ENCODE peak calls at places on chromosomes 4 and X, in four cellular contexts. One of them, this sample, is unnamed.
A peak's percentile ranks its signal among the peaks of the same experiment; 100 is the strongest.

GRCh38 chrX:3712870-3713224 is 602 bp downstream of the PRKX start:
- DNase-seq in mammary epithelial cell: no peak
- DNase-seq in effector memory CD4-positive, alpha-beta T cell: no peak
- DNase-seq in colonic mucosa: peak; percentile 38
- DNase-seq in this sample: no peak

GRCh38 chrX:154125356-154126040 is 18.5 kb upstream of the OPN1LW start:
- DNase-seq in colonic mucosa: no peak
- DNase-seq in effector memory CD4-positive, alpha-beta T cell: no peak
- DNase-seq in mammary epithelial cell: no peak
- DNase-seq in this sample: no peak

GRCh38 chrX:133493366-133493765 is 78.1 kb upstream of the GPC4 start:
- DNase-seq in colonic mucosa: no peak
- DNase-seq in mammary epithelial cell: peak; percentile 30
- DNase-seq in effector memory CD4-positive, alpha-beta T cell: no peak
- DNase-seq in this sample: no peak

GRCh38 chr4:141258558-141258957 is 37.9 kb downstream of the ZNF330 start:
- DNase-seq in colonic mucosa: no peak
- DNase-seq in effector memory CD4-positive, alpha-beta T cell: no peak
- DNase-seq in mammary epithelial cell: no peak
- DNase-seq in this sample: no peak

GRCh38 chr4:119627267-119628190 is 1.1 kb downstream of the PDE5A start:
- DNase-seq in effector memory CD4-positive, alpha-beta T cell: no peak
- DNase-seq in mammary epithelial cell: peak; percentile 39
- DNase-seq in colonic mucosa: peak; percentile 71
- DNase-seq in this sample: peak; percentile 50

GRCh38 chr4:38223306-38223705 is 263.1 kb downstream of the PTTG2 start:
- DNase-seq in effector memory CD4-positive, alpha-beta T cell: no peak
- DNase-seq in mammary epithelial cell: no peak
- DNase-seq in colonic mucosa: no peak
- DNase-seq in this sample: no peak

GRCh38 chr4:126790633-126791032 is 842.1 kb upstream of the INTU start:
- DNase-seq in mammary epithelial cell: no peak
- DNase-seq in colonic mucosa: no peak
- DNase-seq in effector memory CD4-positive, alpha-beta T cell: no peak
- DNase-seq in this sample: no peak

GRCh38 chrX:46770817-46771163 is 11.9 kb upstream of the SLC9A7 start:
- DNase-seq in colonic mucosa: no peak
- DNase-seq in effector memory CD4-positive, alpha-beta T cell: no peak
- DNase-seq in mammary epithelial cell: peak; percentile 88
- DNase-seq in this sample: no peak

GRCh38 chr4:951186-951585 is 18.9 kb downstream of the TMEM175 start:
- DNase-seq in mammary epithelial cell: no peak
- DNase-seq in colonic mucosa: no peak
- DNase-seq in effector memory CD4-positive, alpha-beta T cell: no peak
- DNase-seq in this sample: no peak

GRCh38 chrX:129790146-129790545 is 10.4 kb downstream of the SASH3 start:
- DNase-seq in mammary epithelial cell: no peak
- DNase-seq in colonic mucosa: no peak
- DNase-seq in effector memory CD4-positive, alpha-beta T cell: no peak
- DNase-seq in this sample: no peak

GRCh38 chr4:184288451-184289178 is 70.9 kb upstream of the ENPP6 start:
- DNase-seq in effector memory CD4-positive, alpha-beta T cell: no peak
- DNase-seq in colonic mucosa: peak; percentile 54
- DNase-seq in mammary epithelial cell: no peak
- DNase-seq in this sample: no peak

GRCh38 chr4:128528793-128529553 is 241.4 kb upstream of the PGRMC2 start:
- DNase-seq in mammary epithelial cell: peak; percentile 85
- DNase-seq in effector memory CD4-positive, alpha-beta T cell: no peak
- DNase-seq in colonic mucosa: no peak
- DNase-seq in this sample: no peak

GRCh38 chr4:664713-665231 is 9.3 kb downstream of the ATP5ME start:
- DNase-seq in mammary epithelial cell: no peak
- DNase-seq in effector memory CD4-positive, alpha-beta T cell: no peak
- DNase-seq in colonic mucosa: no peak
- DNase-seq in this sample: no peak

GRCh38 chr4:98946359-98946758 is 17.4 kb upstream of the EIF4E start:
- DNase-seq in effector memory CD4-positive, alpha-beta T cell: no peak
- DNase-seq in mammary epithelial cell: no peak
- DNase-seq in colonic mucosa: no peak
- DNase-seq in this sample: no peak

GRCh38 chrX:32155044-32155638 is 1056.2 kb downstream of the DMD start:
- DNase-seq in effector memory CD4-positive, alpha-beta T cell: no peak
- DNase-seq in colonic mucosa: no peak
- DNase-seq in mammary epithelial cell: no peak
- DNase-seq in this sample: no peak

GRCh38 chr4:825063-825968 is 613 bp downstream of the CPLX1 start:
- DNase-seq in effector memory CD4-positive, alpha-beta T cell: no peak
- DNase-seq in colonic mucosa: no peak
- DNase-seq in mammary epithelial cell: no peak
- DNase-seq in this sample: no peak

GRCh38 chr4:121139533-121140222 is 24.4 kb downstream of the TNIP3 start:
- DNase-seq in effector memory CD4-positive, alpha-beta T cell: no peak
- DNase-seq in mammary epithelial cell: no peak
- DNase-seq in colonic mucosa: no peak
- DNase-seq in this sample: peak; percentile 33
- H3K4me1 ChIP-seq in effector memory CD4-positive, alpha-beta T cell: peaks cover 6% of the 10 kb centered on the region
- H3K4me1 ChIP-seq in mammary epithelial cell: no peaks in the 10 kb centered on the region
- H3K4me1 ChIP-seq in colonic mucosa: no peaks in the 10 kb centered on the region
- H3K4me1 ChIP-seq in this sample: peaks cover 22% of the 10 kb centered on the region

DNA sequence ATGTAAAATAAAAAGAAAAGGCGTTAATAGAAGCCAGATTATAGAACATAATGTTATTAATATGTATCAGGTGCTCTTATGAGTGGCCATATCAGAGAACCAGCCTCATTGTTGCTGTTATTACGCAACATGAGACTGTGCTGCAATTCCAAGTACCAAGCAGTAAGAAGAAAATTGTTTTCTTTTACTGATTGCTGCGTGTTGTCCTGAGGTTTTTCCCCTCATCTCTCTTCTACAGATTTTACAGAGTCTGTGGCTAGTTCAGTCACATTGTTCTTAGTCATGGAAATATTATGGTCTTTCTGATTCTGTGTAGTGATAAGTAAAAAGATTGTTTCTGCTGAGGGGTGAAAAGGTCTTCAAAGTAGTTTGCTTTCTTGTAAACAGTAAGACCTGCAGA is 55.9 kb downstream of the NPNT start:
- DNase-seq in colonic mucosa: no peak
- DNase-seq in mammary epithelial cell: peak; percentile 45
- DNase-seq in effector memory CD4-positive, alpha-beta T cell: no peak
- DNase-seq in this sample: no peak
- H3K27ac ChIP-seq in colonic mucosa: no peak overlapping the region
- H3K27ac ChIP-seq in mammary epithelial cell: no peak overlapping the region
- H3K27ac ChIP-seq in effector memory CD4-positive, alpha-beta T cell: no peak overlapping the region
- H3K27ac ChIP-seq in this sample: no peak overlapping the region

GRCh38 chrX:54866606-54867005 is 54.0 kb upstream of the TRO start:
- DNase-seq in colonic mucosa: no peak
- DNase-seq in effector memory CD4-positive, alpha-beta T cell: no peak
- DNase-seq in mammary epithelial cell: no peak
- DNase-seq in this sample: no peak
- H3K36me3 ChIP-seq in colonic mucosa: no peaks in the 10 kb centered on the region
- H3K36me3 ChIP-seq in effector memory CD4-positive, alpha-beta T cell: no peaks in the 10 kb centered on the region
- H3K36me3 ChIP-seq in mammary epithelial cell: no peaks in the 10 kb centered on the region
- H3K36me3 ChIP-seq in this sample: no peaks in the 10 kb centered on the region

GRCh38 chr4:159158083-159158617 is 55.3 kb downstream of the RAPGEF2 start:
- DNase-seq in colonic mucosa: no peak
- DNase-seq in mammary epithelial cell: no peak
- DNase-seq in effector memory CD4-positive, alpha-beta T cell: no peak
- DNase-seq in this sample: no peak

GRCh38 chr4:159151701-159152100 is 48.8 kb downstream of the RAPGEF2 start:
- DNase-seq in colonic mucosa: no peak
- DNase-seq in mammary epithelial cell: no peak
- DNase-seq in effector memory CD4-positive, alpha-beta T cell: no peak
- DNase-seq in this sample: no peak

GRCh38 chr4:159153669-159154068 is 50.8 kb downstream of the RAPGEF2 start:
- DNase-seq in mammary epithelial cell: no peak
- DNase-seq in colonic mucosa: no peak
- DNase-seq in effector memory CD4-positive, alpha-beta T cell: no peak
- DNase-seq in this sample: no peak

GRCh38 chr4:159158989-159159388 is 56.1 kb downstream of the RAPGEF2 start:
- DNase-seq in colonic mucosa: no peak
- DNase-seq in effector memory CD4-positive, alpha-beta T cell: no peak
- DNase-seq in mammary epithelial cell: no peak
- DNase-seq in this sample: no peak

DNA sequence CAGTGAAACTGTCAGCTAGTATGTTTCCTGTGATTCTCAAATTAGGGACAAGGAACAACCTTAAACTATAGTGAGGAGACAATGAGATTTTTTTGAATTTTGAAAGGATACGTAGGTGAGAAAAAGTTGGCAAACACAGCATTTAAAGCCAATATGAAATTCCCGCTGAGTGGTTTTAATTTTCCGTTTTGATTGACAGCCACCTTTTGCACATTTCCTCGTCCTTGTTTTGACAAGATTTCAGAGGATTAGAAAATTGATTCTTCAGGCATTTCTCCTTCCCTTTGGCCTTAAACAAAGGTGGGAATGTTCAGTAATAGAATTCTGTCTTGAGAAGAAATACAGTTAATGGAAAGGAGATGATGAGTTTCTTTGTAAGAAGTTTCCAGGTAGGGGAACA is 52.2 kb downstream of the RAPGEF2 start:
- DNase-seq in colonic mucosa: no peak
- DNase-seq in mammary epithelial cell: no peak
- DNase-seq in effector memory CD4-positive, alpha-beta T cell: no peak
- DNase-seq in this sample: no peak
- H3K4me1 ChIP-seq in colonic mucosa: no peaks in the 10 kb centered on the region
- H3K4me1 ChIP-seq in mammary epithelial cell: no peaks in the 10 kb centered on the region
- H3K4me1 ChIP-seq in effector memory CD4-positive, alpha-beta T cell: no peaks in the 10 kb centered on the region
- H3K4me1 ChIP-seq in this sample: no peaks in the 10 kb centered on the region

GRCh38 chr4:109548655-109549054 is 11.4 kb upstream of the MCUB start:
- DNase-seq in mammary epithelial cell: peak; percentile 92
- DNase-seq in colonic mucosa: no peak
- DNase-seq in effector memory CD4-positive, alpha-beta T cell: no peak
- DNase-seq in this sample: no peak
- H3K27ac ChIP-seq in mammary epithelial cell: peak overlapping the region; percentile 63
- H3K27ac ChIP-seq in colonic mucosa: no peak overlapping the region
- H3K27ac ChIP-seq in effector memory CD4-positive, alpha-beta T cell: no peak overlapping the region
- H3K27ac ChIP-seq in this sample: no peak overlapping the region

GRCh38 chr4:56444719-56445118 is 8.7 kb downstream of the PAICS start:
- DNase-seq in mammary epithelial cell: no peak
- DNase-seq in colonic mucosa: no peak
- DNase-seq in effector memory CD4-positive, alpha-beta T cell: no peak
- DNase-seq in this sample: no peak

GRCh38 chr4:56450342-56450741 is 14.3 kb downstream of the PAICS start:
- DNase-seq in effector memory CD4-positive, alpha-beta T cell: no peak
- DNase-seq in mammary epithelial cell: no peak
- DNase-seq in colonic mucosa: no peak
- DNase-seq in this sample: no peak

GRCh38 chr4:56440983-56441382 is 4.9 kb downstream of the PAICS start:
- DNase-seq in effector memory CD4-positive, alpha-beta T cell: no peak
- DNase-seq in mammary epithelial cell: no peak
- DNase-seq in colonic mucosa: no peak
- DNase-seq in this sample: no peak

GRCh38 chr4:56448301-56448700 is 12.2 kb downstream of the PAICS start:
- DNase-seq in mammary epithelial cell: no peak
- DNase-seq in colonic mucosa: no peak
- DNase-seq in effector memory CD4-positive, alpha-beta T cell: no peak
- DNase-seq in this sample: no peak

DNA sequence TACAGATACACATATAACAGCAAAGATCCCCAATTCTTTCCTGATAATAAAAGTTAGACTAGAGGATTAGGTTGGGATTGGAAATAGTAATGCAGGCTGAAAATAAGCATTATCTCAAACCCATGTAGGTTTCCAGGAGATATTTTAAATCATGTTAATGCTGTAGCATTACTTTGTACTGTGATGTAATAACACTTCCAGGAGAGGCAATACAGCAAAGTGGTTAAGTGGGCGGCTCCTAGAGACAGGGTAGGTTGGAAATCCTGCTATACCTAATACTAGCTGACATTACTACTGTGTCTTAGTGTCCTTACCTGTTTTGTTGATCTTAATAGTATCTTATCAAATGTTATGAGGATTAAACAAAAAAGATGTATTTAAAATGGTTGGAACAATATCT is 9.6 kb downstream of the PAICS start:
- DNase-seq in mammary epithelial cell: no peak
- DNase-seq in effector memory CD4-positive, alpha-beta T cell: no peak
- DNase-seq in colonic mucosa: no peak
- DNase-seq in this sample: no peak
- H3K36me3 ChIP-seq in mammary epithelial cell: peaks cover 59% of the 10 kb centered on the region
- H3K36me3 ChIP-seq in effector memory CD4-positive, alpha-beta T cell: peaks cover 11% of the 10 kb centered on the region
- H3K36me3 ChIP-seq in colonic mucosa: no peaks in the 10 kb centered on the region
- H3K36me3 ChIP-seq in this sample: peaks cover 16% of the 10 kb centered on the region

DNA sequence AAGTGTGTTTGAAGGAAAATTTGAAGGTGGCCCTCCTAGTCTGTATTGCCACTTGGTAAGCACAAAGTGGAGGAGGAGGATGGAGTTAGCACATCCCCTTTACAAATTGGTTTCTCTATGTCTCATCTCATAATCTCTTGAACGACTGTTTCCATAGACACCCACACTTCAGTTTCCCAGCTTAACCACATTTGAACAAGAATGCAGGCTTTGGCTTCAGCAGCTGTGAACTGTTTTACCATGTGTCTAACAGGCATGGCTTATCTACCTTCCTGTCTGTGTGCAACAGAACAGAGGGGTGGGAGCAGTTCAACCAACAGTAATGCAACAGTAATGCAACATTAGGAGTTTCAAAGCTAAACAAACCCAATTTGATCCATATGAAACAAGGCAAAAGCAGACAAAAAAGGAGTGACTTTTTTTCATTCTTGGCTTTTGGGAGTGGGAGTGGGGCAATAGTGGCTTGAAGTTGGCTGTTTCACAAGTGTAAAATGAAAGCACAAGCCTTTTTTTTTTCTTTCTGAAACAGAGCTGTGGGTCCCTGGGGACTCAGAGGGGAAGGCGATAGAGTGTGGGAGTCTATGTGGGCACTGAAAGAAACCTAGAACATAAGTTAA is 108.0 kb downstream of the ITM2A start:
- DNase-seq in effector memory CD4-positive, alpha-beta T cell: peak; percentile 20
- DNase-seq in colonic mucosa: no peak
- DNase-seq in mammary epithelial cell: no peak
- DNase-seq in this sample: peak; percentile 71
- H3K4me1 ChIP-seq in effector memory CD4-positive, alpha-beta T cell: peaks cover 14% of the 10 kb centered on the region
- H3K4me1 ChIP-seq in colonic mucosa: no peaks in the 10 kb centered on the region
- H3K4me1 ChIP-seq in mammary epithelial cell: no peaks in the 10 kb centered on the region
- H3K4me1 ChIP-seq in this sample: peaks cover 89% of the 10 kb centered on the region

GRCh38 chrX:63428348-63428747 is 77.2 kb upstream of the SPIN4 start:
- DNase-seq in effector memory CD4-positive, alpha-beta T cell: no peak
- DNase-seq in mammary epithelial cell: peak; percentile 85
- DNase-seq in colonic mucosa: no peak
- DNase-seq in this sample: no peak
- H3K27ac ChIP-seq in effector memory CD4-positive, alpha-beta T cell: no peak overlapping the region
- H3K27ac ChIP-seq in mammary epithelial cell: peak overlapping the region; percentile 36
- H3K27ac ChIP-seq in colonic mucosa: no peak overlapping the region
- H3K27ac ChIP-seq in this sample: no peak overlapping the region

DNA sequence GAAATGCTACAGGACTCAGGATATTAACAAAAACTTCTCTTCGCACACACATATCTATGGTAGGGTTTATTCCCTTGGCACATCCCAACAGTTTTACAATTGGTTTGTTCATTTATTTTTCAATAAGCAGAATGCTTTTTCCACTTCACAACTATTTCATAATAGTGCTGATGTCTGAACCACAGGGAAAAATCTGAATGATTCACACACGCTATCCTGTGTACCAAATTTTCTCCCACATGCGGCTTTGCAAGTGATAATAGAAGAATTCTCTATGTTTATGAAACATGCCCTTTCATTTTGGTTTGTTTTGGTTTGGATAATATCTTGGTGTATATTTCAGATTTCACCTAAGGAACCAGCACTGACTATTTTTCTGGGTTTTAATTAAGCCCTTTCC is 725.7 kb upstream of the TENM3 start:
- DNase-seq in mammary epithelial cell: no peak
- DNase-seq in colonic mucosa: no peak
- DNase-seq in effector memory CD4-positive, alpha-beta T cell: no peak
- DNase-seq in this sample: no peak
- H3K36me3 ChIP-seq in mammary epithelial cell: no peaks in the 10 kb centered on the region
- H3K36me3 ChIP-seq in colonic mucosa: no peaks in the 10 kb centered on the region
- H3K36me3 ChIP-seq in effector memory CD4-positive, alpha-beta T cell: no peaks in the 10 kb centered on the region
- H3K36me3 ChIP-seq in this sample: no peaks in the 10 kb centered on the region

GRCh38 chrX:27309406-27309805 is 153.7 kb downstream of the PPP4R3C start:
- DNase-seq in effector memory CD4-positive, alpha-beta T cell: no peak
- DNase-seq in colonic mucosa: no peak
- DNase-seq in mammary epithelial cell: no peak
- DNase-seq in this sample: no peak
- H3K4me1 ChIP-seq in effector memory CD4-positive, alpha-beta T cell: no peaks in the 10 kb centered on the region
- H3K4me1 ChIP-seq in colonic mucosa: no peaks in the 10 kb centered on the region
- H3K4me1 ChIP-seq in mammary epithelial cell: no peaks in the 10 kb centered on the region
- H3K4me1 ChIP-seq in this sample: no peaks in the 10 kb centered on the region

This sample was measured in CD4-positive, alpha-beta memory T cell.